ENCODE peak calls at places on chromosomes 11 and 22, in eight cellular contexts. U is skeletal muscle cell, T is IMR-90, W is spleen, N is fibroblast of pulmonary artery, Z is NT2/D1, X is neuronal stem cell, S is NB4. E is an unnamed sample.

GRCh38 chr11:119334173-119334930 is at the start of gene RNF26:
- DNase-seq in S (peak), Z (peak), U (peak), T (peak), W (peak), N (peak), X (peak), E (peak)

GRCh38 chr11:87173185-87174039 is 135.7 kb downstream of the TMEM135 start:
- DNase-seq in T (peak), W (no peak), S (peak), N (peak), U (peak), Z (no peak), X (no peak), E (peak)

GRCh38 chr22:27983361-27983791 is 64.3 kb upstream of the PITPNB start:
- DNase-seq in S (no peak), W (no peak), X (no peak), Z (no peak), U (no peak), T (no peak), N (no peak), E (no peak)

GRCh38 chr11:16007514-16007913 is 348.8 kb downstream of the SOX6 start:
- DNase-seq in Z (no peak), S (no peak), T (no peak), N (no peak), U (no peak), W (no peak), X (no peak), E (no peak)

GRCh38 chr22:39148727-39149535 is 3.5 kb downstream of the CBX7 start:
- DNase-seq in T (no peak), W (peak), X (no peak), U (no peak), S (peak), N (no peak), Z (no peak), E (no peak)

GRCh38 chr11:47257518-47258316 is at the start of gene NR1H3:
- DNase-seq in T (peak), S (peak), U (peak), X (peak), N (peak), Z (no peak), W (peak), E (peak)

GRCh38 chr11:22707119-22707899 is 40.9 kb downstream of the GAS2 start:
- DNase-seq in Z (no peak), X (no peak), S (no peak), W (no peak), U (no peak), T (peak), N (no peak), E (no peak)

GRCh38 chr11:112318193-112318592 is 57.5 kb upstream of the PLET1 start:
- DNase-seq in W (no peak), T (peak), S (no peak), X (no peak), N (peak), U (peak), Z (no peak), E (peak)

GRCh38 chr11:78292109-78292803 is 103.5 kb downstream of the USP35 start:
- DNase-seq in Z (no peak), X (no peak), N (no peak), S (peak), U (no peak), W (no peak), T (no peak), E (no peak)

GRCh38 chr11:101323997-101324396 is 194.4 kb upstream of the PGR start:
- DNase-seq in N (peak), S (peak), U (no peak), W (no peak), T (no peak), Z (no peak), X (peak), E (no peak)

GRCh38 chr11:1863352-1864215 is 10.7 kb downstream of the LSP1 start:
- DNase-seq in W (peak), X (peak), N (peak), U (peak), T (peak), S (peak), Z (peak), E (peak)

GRCh38 chr11:72370201-72370600 is 64.1 kb downstream of the CLPB start:
- DNase-seq in N (no peak), Z (no peak), S (no peak), X (no peak), W (no peak), T (no peak), U (no peak), E (no peak)

GRCh38 chr11:73530109-73530508 is 67.8 kb downstream of the FAM168A start:
- DNase-seq in U (no peak), N (no peak), W (no peak), S (no peak), Z (no peak), T (no peak), X (no peak), E (no peak)

GRCh38 chr11:73531386-73531785 is 66.5 kb downstream of the FAM168A start:
- DNase-seq in W (no peak), Z (no peak), T (no peak), S (no peak), N (no peak), U (no peak), X (no peak), E (no peak)

GRCh38 chr11:73528013-73528412 is 69.9 kb downstream of the FAM168A start:
- DNase-seq in S (no peak), T (no peak), X (no peak), W (no peak), N (no peak), U (no peak), Z (no peak), E (no peak)

GRCh38 chr11:73528420-73528819 is 69.5 kb downstream of the FAM168A start:
- DNase-seq in U (no peak), N (no peak), X (no peak), T (no peak), Z (no peak), W (no peak), S (no peak), E (no peak)

GRCh38 chr11:73528877-73529530 is 68.9 kb downstream of the FAM168A start:
- DNase-seq in T (no peak), S (no peak), N (no peak), X (no peak), W (no peak), U (no peak), Z (peak), E (no peak)
- H3K4me3 ChIP-seq in T (no peak), S (no peak), N (no peak), X (no peak), W (peak), U (no peak), Z (no peak), E (no peak)

GRCh38 chr22:29480512-29481264 is 670 bp downstream of the NEFH start:
- DNase-seq in N (peak), Z (peak), T (peak), W (no peak), U (peak), S (no peak), X (no peak), E (peak)

GRCh38 chr22:29480262-29480511 is 169 bp downstream of the NEFH start:
- DNase-seq in Z (no peak), T (no peak), X (no peak), U (no peak), N (no peak), S (no peak), W (no peak), E (no peak)

GRCh38 chr22:29478326-29479276 is 1.4 kb upstream of the NEFH start:
- DNase-seq in Z (no peak), W (no peak), U (no peak), S (peak), N (peak), T (no peak), X (peak), E (no peak)

GRCh38 chr22:29477919-29478318 is 2.1 kb upstream of the NEFH start:
- DNase-seq in N (no peak), X (no peak), W (no peak), U (no peak), S (no peak), T (no peak), Z (no peak), E (no peak)

DNA sequence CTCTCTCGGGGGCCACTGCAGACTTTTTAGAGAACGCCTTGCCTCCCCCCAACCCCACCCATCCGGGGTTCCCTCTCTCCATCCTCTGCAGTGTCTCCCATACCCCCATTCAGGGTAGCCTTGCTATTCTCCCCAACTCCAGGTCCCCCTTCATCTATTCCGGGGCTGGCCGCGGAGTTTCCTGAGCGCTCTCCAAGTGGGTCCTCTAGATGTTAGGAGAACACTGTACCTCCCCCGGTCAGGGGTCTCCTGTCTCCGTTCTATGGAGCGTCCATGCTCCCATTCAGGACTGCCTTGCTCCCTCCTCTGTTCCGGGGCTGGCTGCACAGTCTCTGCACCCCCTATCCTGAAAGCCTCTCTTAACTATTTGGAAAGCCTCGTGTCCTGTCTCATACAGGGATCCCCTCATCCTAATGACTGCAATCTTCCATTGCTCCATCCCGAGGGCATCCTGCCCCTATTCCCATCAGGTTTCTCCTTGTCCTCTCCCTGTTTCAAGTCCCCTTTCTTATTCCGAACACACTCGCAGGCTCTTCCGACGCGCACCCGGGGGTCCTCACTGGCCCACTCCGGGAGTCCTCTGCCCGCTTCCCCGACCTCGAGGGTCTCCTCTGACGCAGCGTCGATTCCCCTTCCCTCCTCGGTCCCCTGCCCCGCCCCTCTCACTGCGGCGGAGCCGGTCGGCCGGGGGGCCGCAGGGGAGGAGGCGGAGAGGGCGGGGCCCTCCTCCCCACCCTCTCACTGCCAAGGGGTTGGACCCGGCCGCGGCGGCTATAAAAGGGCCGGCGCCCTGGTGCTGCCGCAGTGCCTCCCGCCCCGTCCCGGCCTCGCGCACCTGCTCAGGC is at the start of gene NEFH:
- DNase-seq in N (no peak), T (no peak), U (no peak), W (no peak), Z (no peak), X (no peak), S (no peak), E (no peak)
- H3K4me3 ChIP-seq in N (peak), T (peak), U (peak), W (peak), Z (peak), X (peak), S (no peak), E (peak)

GRCh38 chr11:3892156-3892555 is 36.7 kb downstream of the STIM1 start:
- DNase-seq in U (no peak), X (no peak), S (no peak), W (no peak), Z (no peak), N (no peak), T (no peak), E (no peak)

GRCh38 chr11:3891751-3892150 is 36.3 kb downstream of the STIM1 start:
- DNase-seq in N (no peak), Z (no peak), U (no peak), W (no peak), X (no peak), T (no peak), S (no peak), E (no peak)

GRCh38 chr11:3896644-3897043 is 41.2 kb downstream of the STIM1 start:
- DNase-seq in W (no peak), X (no peak), T (no peak), S (no peak), U (no peak), N (no peak), Z (no peak), E (no peak)

GRCh38 chr11:3893311-3893710 is 37.8 kb downstream of the STIM1 start:
- DNase-seq in Z (no peak), S (peak), N (no peak), T (no peak), X (no peak), W (no peak), U (no peak), E (no peak)

GRCh38 chr11:3894128-3894731 is 38.8 kb downstream of the STIM1 start:
- DNase-seq in T (peak), S (peak), N (peak), Z (no peak), U (peak), X (no peak), W (peak), E (peak)
- H3K4me3 ChIP-seq in T (no peak), S (peak), N (no peak), Z (no peak), U (no peak), X (no peak), W (no peak), E (no peak)

DNA sequence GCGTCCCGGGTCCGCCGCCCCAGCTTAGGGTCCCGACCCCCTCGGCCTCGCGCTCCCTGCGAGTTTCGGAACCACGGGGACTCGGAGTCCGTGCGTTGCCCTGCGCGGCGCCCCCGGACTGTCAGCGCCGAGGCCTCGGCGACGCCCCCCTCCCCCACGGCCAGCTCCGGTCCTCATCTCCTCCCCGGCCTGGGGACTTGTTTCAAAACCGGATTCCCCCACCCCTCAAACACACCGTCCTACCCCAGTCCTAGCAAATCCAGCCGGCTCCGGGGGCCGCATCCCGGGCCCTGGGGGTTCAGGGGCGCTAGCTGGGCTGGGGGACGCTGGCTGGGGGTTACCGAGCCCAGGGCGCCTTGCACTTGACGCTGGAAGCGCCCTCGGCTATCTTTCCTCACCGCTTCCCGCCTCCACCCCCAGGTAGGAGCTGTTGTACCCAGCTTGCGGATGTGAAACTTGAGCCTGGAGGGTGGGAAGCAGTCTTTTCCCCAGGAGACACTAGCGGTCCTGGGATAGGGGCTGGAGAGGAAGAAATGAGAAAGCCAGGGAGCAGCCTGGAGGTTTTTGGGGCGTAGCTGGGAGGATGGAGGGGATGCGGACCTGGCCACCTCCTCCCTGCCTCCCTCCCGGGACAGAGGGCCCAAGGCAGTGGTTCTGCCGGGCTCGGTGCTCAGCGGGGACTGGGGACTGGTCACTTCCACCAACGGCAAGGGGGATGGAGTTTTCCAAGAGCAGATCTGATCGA is 560 bp downstream of the FBLN1 start:
- DNase-seq in X (peak), Z (no peak), N (no peak), T (no peak), S (no peak), W (no peak), U (no peak), E (no peak)
- H3K4me3 ChIP-seq in X (peak), Z (peak), N (peak), T (peak), S (no peak), W (peak), U (peak), E (peak)

DNA sequence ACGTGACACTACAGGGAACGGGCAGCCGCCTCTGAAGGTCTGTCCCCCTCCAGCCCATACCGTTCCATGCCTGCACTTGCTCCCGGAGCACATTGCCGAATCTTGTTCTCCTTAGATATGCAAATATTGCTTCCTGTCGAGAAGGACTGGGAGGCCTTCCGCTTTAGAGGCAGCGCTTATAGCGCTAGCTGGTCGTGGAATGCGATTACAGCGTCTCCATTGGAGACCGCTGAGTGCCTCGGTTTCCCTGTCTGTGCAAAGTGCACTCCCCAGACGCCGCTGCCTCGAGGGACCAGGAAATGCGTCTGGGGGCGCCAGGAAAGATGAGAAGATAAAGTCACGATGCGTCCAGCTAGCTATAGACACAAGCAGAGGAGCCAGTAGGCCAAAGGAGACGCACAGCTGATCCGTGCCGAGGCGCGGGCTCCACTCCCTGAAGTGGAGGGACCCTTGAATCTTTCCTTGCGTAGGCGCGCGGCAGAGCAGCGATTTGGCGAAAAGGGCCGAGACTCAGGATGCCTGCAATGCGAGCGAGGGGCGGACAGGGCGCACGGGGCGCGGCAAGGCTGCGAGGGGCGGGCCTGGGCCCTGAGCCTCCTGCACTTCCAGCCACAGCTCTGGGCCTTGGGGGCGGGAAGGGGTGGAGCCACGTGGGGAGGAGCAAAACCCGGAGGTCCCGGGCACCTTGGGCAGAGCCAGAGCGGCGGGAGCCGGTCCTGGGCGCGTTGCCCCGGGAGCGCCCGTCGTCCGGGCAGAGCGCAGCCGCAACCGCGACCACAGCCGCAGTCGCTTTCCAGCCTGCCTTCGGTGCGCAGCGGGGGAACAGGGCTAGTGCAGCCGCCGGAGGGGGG is at the start of gene RASSF10:
- DNase-seq in S (no peak), N (peak), X (peak), U (no peak), W (no peak), Z (peak), T (no peak), E (no peak)
- H3K4me3 ChIP-seq in S (no peak), N (no peak), X (peak), U (peak), W (peak), Z (peak), T (no peak), E (no peak)

DNA sequence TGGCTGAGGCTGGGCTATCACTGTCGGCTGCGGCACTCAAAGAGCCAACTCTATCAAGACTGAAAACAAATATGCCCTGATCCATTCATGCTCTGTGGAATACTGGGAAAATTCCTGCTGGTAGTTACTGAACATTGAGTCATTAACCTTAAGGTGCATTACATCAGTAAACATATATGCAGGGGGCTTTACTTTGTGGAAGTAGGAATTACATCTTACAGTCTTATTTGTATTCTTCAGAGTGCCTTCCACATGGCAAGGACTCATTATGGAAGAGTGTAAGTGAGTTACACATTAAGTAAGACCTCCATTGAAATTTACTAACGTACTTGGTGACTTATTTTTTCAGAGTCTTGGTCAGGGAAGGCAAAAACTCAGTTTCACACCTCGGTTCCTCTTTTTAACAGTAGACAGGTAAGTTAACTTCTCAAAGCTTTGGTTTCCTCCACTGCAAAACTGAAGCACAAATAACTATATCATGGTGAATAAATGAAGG is 4.5 kb downstream of the OR5B21 start:
- DNase-seq in W (no peak), S (no peak), Z (no peak), X (no peak), T (peak), U (no peak), N (no peak), E (no peak)
- H3K4me3 ChIP-seq in W (no peak), S (no peak), Z (no peak), X (no peak), T (no peak), U (no peak), N (no peak), E (no peak)

GRCh38 chr11:13338437-13339069 is 61.0 kb downstream of the BMAL1 start:
- DNase-seq in S (peak), X (no peak), T (peak), Z (no peak), U (no peak), N (peak), W (no peak), E (peak)
- H3K4me3 ChIP-seq in S (no peak), X (no peak), T (peak), Z (no peak), U (peak), N (peak), W (peak), E (peak)

GRCh38 chr11:20159680-20160381 is 444 bp downstream of the DBX1 start:
- DNase-seq in T (no peak), U (no peak), X (no peak), S (no peak), N (no peak), W (no peak), Z (no peak), E (no peak)
- H3K4me3 ChIP-seq in T (no peak), U (no peak), X (peak), S (no peak), N (no peak), W (no peak), Z (peak), E (no peak)

E was measured in fibroblast of mammary gland.